ENCODE peak calls at places on chromosomes 16 and 17, in five cellular contexts. D is left ventricle myocardium inferior; T is H9; U is CD4-positive, alpha-beta memory T cell; I is gastrocnemius medialis. B is an unnamed sample.
A peak's percentile ranks its signal among the peaks of the same experiment; 100 is the strongest.

GRCh38 chr17:31509095-31509804 is 117.8 kb downstream of the RAB11FIP4 start:
- DNase-seq in D (no peak), T (no peak), U (no peak), I (no peak), B (no peak)

GRCh38 chr17:32926183-32926582 is 1.8 kb upstream of the TMEM98 start:
- DNase-seq in D (no peak), T (peak; percentile 27), U (no peak), I (no peak), B (no peak)

GRCh38 chr16:64920211-64920610 is 201.7 kb downstream of the CDH11 start:
- DNase-seq in D (no peak), T (no peak), U (no peak), I (no peak), B (no peak)

GRCh38 chr17:45342306-45342705 is 25.5 kb upstream of the MAP3K14 start:
- DNase-seq in D (no peak), T (no peak), U (no peak), I (no peak), B (no peak)

GRCh38 chr17:3724373-3725077 is 822 bp downstream of the HASPIN start:
- DNase-seq in D (no peak), T (no peak), U (no peak), I (no peak), B (no peak)

GRCh38 chr16:12231666-12232065 is 255.1 kb downstream of the SNX29 start:
- DNase-seq in D (no peak), T (no peak), U (no peak), I (no peak), B (no peak)

GRCh38 chr16:86089986-86090385 is 191.0 kb downstream of the IRF8 start:
- DNase-seq in D (no peak), T (no peak), U (no peak), I (no peak), B (no peak)

GRCh38 chr17:28174352-28175046 is 132.0 kb downstream of the NLK start:
- DNase-seq in D (no peak), T (no peak), U (peak; percentile 26), I (no peak), B (no peak)

GRCh38 chr17:16906670-16907069 is 65.2 kb downstream of the TNFRSF13B start:
- DNase-seq in D (no peak), T (no peak), U (no peak), I (no peak), B (no peak)

GRCh38 chr17:36939059-36939943 is 2.0 kb downstream of the LHX1 start:
- DNase-seq in D (no peak), T (peak; percentile 36), U (peak; percentile 18), I (no peak), B (no peak)

GRCh38 chr17:50634123-50634914 is at the start of gene ABCC3:
- DNase-seq in D (peak; percentile 30), T (no peak), U (no peak), I (no peak), B (peak; percentile 75)

GRCh38 chr16:19290860-19291259 is 5.3 kb downstream of the CLEC19A start:
- DNase-seq in D (no peak), T (no peak), U (no peak), I (no peak), B (no peak)

GRCh38 chr16:2912330-2913199 is 834 bp downstream of the FLYWCH1 start:
- DNase-seq in D (no peak), T (no peak), U (no peak), I (peak; percentile 23), B (peak; percentile 33)

GRCh38 chr16:31129568-31130335 is 5.8 kb downstream of the PRSS8 start:
- DNase-seq in D (peak; percentile 58), T (no peak), U (no peak), I (no peak), B (no peak)
- H3K4me1 ChIP-seq in D (peaks cover 34% of the 10 kb centered on the region), T (peaks cover 15% of the 10 kb centered on the region), U (no peaks in the 10 kb centered on the region), I (peaks cover 29% of the 10 kb centered on the region), B (peaks cover 57% of the 10 kb centered on the region)

GRCh38 chr17:78267257-78268073 is 36.0 kb downstream of the TMEM235 start:
- DNase-seq in D (no peak), T (peak; percentile 40), U (no peak), I (no peak), B (no peak)
- H3K4me1 ChIP-seq in D (peaks cover 34% of the 10 kb centered on the region), T (peaks cover 6% of the 10 kb centered on the region), U (peaks cover 30% of the 10 kb centered on the region), I (peaks cover 9% of the 10 kb centered on the region), B (peaks cover 10% of the 10 kb centered on the region)

DNA sequence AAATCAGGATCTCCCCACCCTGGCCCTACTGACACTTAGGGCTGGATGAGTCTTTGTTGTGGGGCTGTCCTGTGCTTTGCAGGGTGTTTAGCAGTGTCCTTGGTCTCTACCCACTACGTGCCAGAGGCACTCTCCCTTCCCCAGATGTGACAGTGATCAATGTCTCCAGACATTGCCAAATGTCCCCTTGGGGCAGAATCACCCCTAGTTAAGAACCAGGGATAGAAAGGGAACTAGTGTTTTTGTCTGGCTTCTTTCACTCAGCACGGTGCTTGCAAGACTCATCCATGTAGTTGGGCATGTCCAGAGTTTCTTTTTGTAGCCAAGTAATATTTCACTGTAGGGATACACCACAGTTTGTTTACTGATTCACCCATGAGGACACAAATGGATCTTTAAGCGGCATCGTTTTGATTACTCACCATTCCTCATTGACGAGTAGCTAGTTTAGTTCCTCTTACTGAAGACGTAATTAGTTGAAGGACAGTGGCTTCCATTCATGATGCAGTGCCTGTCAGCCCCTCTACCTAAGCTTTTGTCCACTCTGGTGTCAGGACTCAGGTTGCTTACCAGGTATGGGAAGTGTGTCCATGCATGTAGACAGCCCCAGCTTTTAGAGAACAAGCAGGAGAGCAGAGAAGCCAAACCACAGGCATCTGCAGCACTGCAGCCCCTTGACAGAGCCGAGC is 26.0 kb upstream of the ITGB4 start:
- DNase-seq in D (no peak), T (no peak), U (no peak), I (no peak), B (no peak)
- H3K4me1 ChIP-seq in D (peaks cover 98% of the 10 kb centered on the region), T (no peaks in the 10 kb centered on the region), U (no peaks in the 10 kb centered on the region), I (peaks cover 75% of the 10 kb centered on the region), B (peaks cover 61% of the 10 kb centered on the region)

DNA sequence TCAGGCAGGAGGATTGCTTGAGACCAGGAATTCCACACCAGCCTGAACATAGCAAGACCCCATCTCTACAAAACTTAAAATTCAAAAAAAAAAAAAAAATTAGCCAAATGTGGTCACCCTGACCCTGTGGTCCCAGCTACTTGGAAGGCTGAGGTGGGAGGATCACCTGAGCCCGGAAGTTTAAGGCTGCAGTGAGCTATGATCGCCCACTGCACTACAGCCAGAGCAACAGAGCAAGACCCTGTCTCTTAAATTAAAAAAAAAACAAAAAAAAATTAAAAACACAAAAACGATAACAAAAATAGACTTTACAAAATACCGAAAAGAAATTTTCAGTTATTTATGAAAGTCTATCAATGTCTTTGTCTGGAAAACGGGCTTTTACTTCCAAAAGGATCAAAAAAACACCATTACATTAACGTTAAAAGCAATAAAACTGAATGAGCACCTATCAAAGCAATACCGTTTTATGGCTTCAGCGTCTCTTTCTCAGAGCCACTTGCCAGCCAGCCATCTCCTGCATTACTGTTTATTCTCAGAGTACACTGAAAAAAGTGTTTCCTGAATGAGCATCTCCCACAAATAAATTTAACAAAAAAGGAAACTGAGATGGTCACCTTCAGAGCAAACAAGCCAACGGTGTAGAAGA is 6.1 kb downstream of the USP7 start:
- DNase-seq in D (no peak), T (no peak), U (no peak), I (no peak), B (no peak)
- H3K4me1 ChIP-seq in D (peaks cover 94% of the 10 kb centered on the region), T (peaks cover 24% of the 10 kb centered on the region), U (peaks cover 90% of the 10 kb centered on the region), I (peaks cover 82% of the 10 kb centered on the region), B (peaks cover 93% of the 10 kb centered on the region)

DNA sequence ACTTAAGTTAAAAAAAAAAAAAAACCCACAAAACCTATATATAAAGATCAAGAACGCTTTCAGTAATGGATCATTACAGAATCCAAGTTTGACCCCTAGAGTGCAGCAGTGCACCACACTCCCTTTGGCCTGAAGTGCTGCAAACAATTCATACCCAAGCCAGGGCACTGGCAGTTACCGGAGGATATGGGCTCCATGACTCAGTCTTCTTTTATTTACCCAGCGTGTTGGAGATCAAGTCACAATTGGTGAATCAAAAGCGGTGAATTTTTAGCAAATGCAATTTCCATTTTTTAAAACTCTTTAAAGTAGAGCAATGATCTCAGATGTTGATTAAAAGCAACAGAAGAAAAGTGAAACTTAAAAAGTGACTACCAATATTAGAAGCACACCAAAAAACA is 46.5 kb downstream of the ZNF652 start:
- DNase-seq in D (peak; percentile 52), T (peak; percentile 78), U (peak; percentile 77), I (peak; percentile 76), B (peak; percentile 78)
- H3K4me1 ChIP-seq in D (peaks cover 12% of the 10 kb centered on the region), T (no peaks in the 10 kb centered on the region), U (peaks cover 12% of the 10 kb centered on the region), I (peaks cover 12% of the 10 kb centered on the region), B (peaks cover 9% of the 10 kb centered on the region)

DNA sequence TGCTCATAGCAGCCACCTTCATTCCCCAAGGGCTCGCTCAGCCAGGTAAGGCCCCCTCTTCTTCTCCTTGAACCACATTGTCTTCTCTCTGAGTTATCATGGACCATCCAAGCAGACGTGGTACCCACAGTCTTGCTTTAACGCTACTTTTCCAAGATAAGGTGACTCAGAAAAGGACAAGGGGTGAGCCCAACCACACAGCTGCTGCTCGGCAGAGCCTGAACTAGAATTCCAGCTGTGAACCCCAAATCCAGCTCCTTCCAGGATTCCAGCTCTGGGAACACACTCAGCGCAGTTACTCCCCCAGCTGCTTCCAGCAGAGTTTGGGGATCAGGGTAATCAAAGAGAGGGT is 272 bp downstream of the CCL2 start:
- DNase-seq in D (no peak), T (no peak), U (no peak), I (no peak), B (no peak)
- H3K4me1 ChIP-seq in D (peaks cover 69% of the 10 kb centered on the region), T (peaks cover 4% of the 10 kb centered on the region), U (no peaks in the 10 kb centered on the region), I (peaks cover 53% of the 10 kb centered on the region), B (peaks cover 19% of the 10 kb centered on the region)